ENCODE peak calls at places on chromosomes 3 and 15, in eight cellular contexts. One of them, this sample, is unnamed.

GRCh38 chr3:181694805-181695660 is 16.7 kb upstream of the SOX2 start:
- DNase-seq in SW480: no peak
- DNase-seq in LoVo: no peak
- DNase-seq in stimulated activated CD4-positive, alpha-beta T cell treated with anti-CD3 and anti-CD28 coated beads, TNF-alpha, amount 100 ng/mL, for 1 hour: no peak
- DNase-seq in body of pancreas: peak; percentile 43
- DNase-seq in progenitor cell of endocrine pancreas: no peak
- DNase-seq in heart left ventricle: no peak
- DNase-seq in glutamatergic neuron: peak; percentile 74
- DNase-seq in this sample: no peak

GRCh38 chr3:184586871-184587270 is 25.3 kb downstream of the EPHB3 start:
- DNase-seq in SW480: no peak
- DNase-seq in LoVo: no peak
- DNase-seq in stimulated activated CD4-positive, alpha-beta T cell treated with anti-CD3 and anti-CD28 coated beads, TNF-alpha, amount 100 ng/mL, for 1 hour: no peak
- DNase-seq in body of pancreas: no peak
- DNase-seq in progenitor cell of endocrine pancreas: no peak
- DNase-seq in heart left ventricle: no peak
- DNase-seq in glutamatergic neuron: no peak
- DNase-seq in this sample: no peak

GRCh38 chr3:172383306-172383796 is 64.9 kb downstream of the GHSR start:
- DNase-seq in SW480: no peak
- DNase-seq in LoVo: no peak
- DNase-seq in stimulated activated CD4-positive, alpha-beta T cell treated with anti-CD3 and anti-CD28 coated beads, TNF-alpha, amount 100 ng/mL, for 1 hour: no peak
- DNase-seq in body of pancreas: no peak
- DNase-seq in progenitor cell of endocrine pancreas: no peak
- DNase-seq in heart left ventricle: no peak
- DNase-seq in glutamatergic neuron: no peak
- DNase-seq in this sample: no peak

GRCh38 chr3:108136888-108137814 is 46.3 kb upstream of the CD47 start:
- DNase-seq in SW480: no peak
- DNase-seq in LoVo: no peak
- DNase-seq in stimulated activated CD4-positive, alpha-beta T cell treated with anti-CD3 and anti-CD28 coated beads, TNF-alpha, amount 100 ng/mL, for 1 hour: no peak
- DNase-seq in body of pancreas: peak; percentile 30
- DNase-seq in progenitor cell of endocrine pancreas: no peak
- DNase-seq in heart left ventricle: no peak
- DNase-seq in glutamatergic neuron: no peak
- DNase-seq in this sample: peak; percentile 43

GRCh38 chr3:8755564-8756237 is 13.7 kb downstream of the OXTR start:
- DNase-seq in SW480: no peak
- DNase-seq in LoVo: no peak
- DNase-seq in stimulated activated CD4-positive, alpha-beta T cell treated with anti-CD3 and anti-CD28 coated beads, TNF-alpha, amount 100 ng/mL, for 1 hour: no peak
- DNase-seq in body of pancreas: no peak
- DNase-seq in progenitor cell of endocrine pancreas: no peak
- DNase-seq in heart left ventricle: no peak
- DNase-seq in glutamatergic neuron: no peak
- DNase-seq in this sample: no peak

GRCh38 chr15:90388462-90389182 is 580 bp downstream of the IQGAP1 start:
- DNase-seq in SW480: peak; percentile 49
- DNase-seq in LoVo: peak; percentile 60
- DNase-seq in stimulated activated CD4-positive, alpha-beta T cell treated with anti-CD3 and anti-CD28 coated beads, TNF-alpha, amount 100 ng/mL, for 1 hour: no peak
- DNase-seq in body of pancreas: peak; percentile 62
- DNase-seq in progenitor cell of endocrine pancreas: peak; percentile 34
- DNase-seq in heart left ventricle: peak; percentile 64
- DNase-seq in glutamatergic neuron: peak; percentile 67
- DNase-seq in this sample: peak; percentile 44

GRCh38 chr3:156665296-156665695 is 9.1 kb upstream of the TIPARP start:
- DNase-seq in SW480: no peak
- DNase-seq in LoVo: no peak
- DNase-seq in stimulated activated CD4-positive, alpha-beta T cell treated with anti-CD3 and anti-CD28 coated beads, TNF-alpha, amount 100 ng/mL, for 1 hour: no peak
- DNase-seq in body of pancreas: no peak
- DNase-seq in progenitor cell of endocrine pancreas: no peak
- DNase-seq in heart left ventricle: no peak
- DNase-seq in glutamatergic neuron: no peak
- DNase-seq in this sample: no peak

GRCh38 chr15:33104276-33104675 is 90.2 kb downstream of the FMN1 start:
- DNase-seq in SW480: peak; percentile 79
- DNase-seq in LoVo: peak; percentile 56
- DNase-seq in stimulated activated CD4-positive, alpha-beta T cell treated with anti-CD3 and anti-CD28 coated beads, TNF-alpha, amount 100 ng/mL, for 1 hour: no peak
- DNase-seq in body of pancreas: no peak
- DNase-seq in progenitor cell of endocrine pancreas: no peak
- DNase-seq in heart left ventricle: no peak
- DNase-seq in glutamatergic neuron: no peak
- DNase-seq in this sample: no peak

GRCh38 chr3:132256984-132257383 is 60.2 kb upstream of the ACP3 start:
- DNase-seq in SW480: peak; percentile 31
- DNase-seq in LoVo: peak; percentile 39
- DNase-seq in stimulated activated CD4-positive, alpha-beta T cell treated with anti-CD3 and anti-CD28 coated beads, TNF-alpha, amount 100 ng/mL, for 1 hour: no peak
- DNase-seq in body of pancreas: peak; percentile 13
- DNase-seq in progenitor cell of endocrine pancreas: peak; percentile 12
- DNase-seq in heart left ventricle: no peak
- DNase-seq in glutamatergic neuron: no peak
- DNase-seq in this sample: no peak

GRCh38 chr15:29883126-29883525 is 60.9 kb upstream of the TJP1 start:
- DNase-seq in SW480: no peak
- DNase-seq in LoVo: no peak
- DNase-seq in stimulated activated CD4-positive, alpha-beta T cell treated with anti-CD3 and anti-CD28 coated beads, TNF-alpha, amount 100 ng/mL, for 1 hour: no peak
- DNase-seq in body of pancreas: no peak
- DNase-seq in progenitor cell of endocrine pancreas: no peak
- DNase-seq in heart left ventricle: no peak
- DNase-seq in glutamatergic neuron: no peak
- DNase-seq in this sample: no peak

GRCh38 chr3:186920301-186920700 is 10.0 kb upstream of the ST6GAL1 start:
- DNase-seq in SW480: no peak
- DNase-seq in LoVo: no peak
- DNase-seq in stimulated activated CD4-positive, alpha-beta T cell treated with anti-CD3 and anti-CD28 coated beads, TNF-alpha, amount 100 ng/mL, for 1 hour: no peak
- DNase-seq in body of pancreas: no peak
- DNase-seq in progenitor cell of endocrine pancreas: no peak
- DNase-seq in heart left ventricle: no peak
- DNase-seq in glutamatergic neuron: no peak
- DNase-seq in this sample: no peak

GRCh38 chr15:90869601-90870353 is 1.4 kb downstream of the FURIN start:
- DNase-seq in SW480: peak; percentile 80
- DNase-seq in LoVo: peak; percentile 91
- DNase-seq in stimulated activated CD4-positive, alpha-beta T cell treated with anti-CD3 and anti-CD28 coated beads, TNF-alpha, amount 100 ng/mL, for 1 hour: no peak
- DNase-seq in body of pancreas: peak; percentile 58
- DNase-seq in progenitor cell of endocrine pancreas: no peak
- DNase-seq in heart left ventricle: peak; percentile 87
- DNase-seq in glutamatergic neuron: no peak
- DNase-seq in this sample: peak; percentile 49

GRCh38 chr3:120473389-120473788 is 22.6 kb upstream of the FSTL1 start:
- DNase-seq in SW480: no peak
- DNase-seq in LoVo: no peak
- DNase-seq in stimulated activated CD4-positive, alpha-beta T cell treated with anti-CD3 and anti-CD28 coated beads, TNF-alpha, amount 100 ng/mL, for 1 hour: no peak
- DNase-seq in body of pancreas: no peak
- DNase-seq in progenitor cell of endocrine pancreas: no peak
- DNase-seq in heart left ventricle: no peak
- DNase-seq in glutamatergic neuron: no peak
- DNase-seq in this sample: no peak

GRCh38 chr3:124316034-124316287 is 324.0 kb upstream of the ROPN1 start:
- DNase-seq in SW480: no peak
- DNase-seq in LoVo: no peak
- DNase-seq in stimulated activated CD4-positive, alpha-beta T cell treated with anti-CD3 and anti-CD28 coated beads, TNF-alpha, amount 100 ng/mL, for 1 hour: no peak
- DNase-seq in body of pancreas: no peak
- DNase-seq in progenitor cell of endocrine pancreas: no peak
- DNase-seq in heart left ventricle: no peak
- DNase-seq in glutamatergic neuron: no peak
- DNase-seq in this sample: no peak